ENCODE peak calls at places on chromosomes 12 and 14, in six cellular contexts. I, M, Z, P, Q and J are unnamed samples.

GRCh38 chr12:46358325-46358700 is 14.3 kb downstream of the SLC38A2 start:
- DNase-seq in I (no peak), M (no peak), Z (no peak), P (no peak), Q (no peak), J (no peak)

GRCh38 chr12:56315256-56315625 is 547 bp downstream of the CNPY2 start:
- DNase-seq in I (no peak), M (no peak), Z (peak), P (no peak), Q (no peak), J (peak)

GRCh38 chr14:24708684-24709083 is 74.7 kb upstream of the GZMB start:
- DNase-seq in I (no peak), M (no peak), Z (no peak), P (no peak), Q (no peak), J (no peak)

GRCh38 chr12:70393787-70394519 is 27.9 kb downstream of the KCNMB4 start:
- DNase-seq in I (no peak), M (no peak), Z (no peak), P (no peak), Q (no peak), J (no peak)

GRCh38 chr14:50007123-50007903 is 109.1 kb downstream of the VCPKMT start:
- DNase-seq in I (no peak), M (no peak), Z (no peak), P (no peak), Q (no peak), J (no peak)

GRCh38 chr14:22319526-22320352 is 269.3 kb downstream of the DAD1 start:
- DNase-seq in I (no peak), M (peak), Z (peak), P (no peak), Q (no peak), J (peak)

GRCh38 chr12:64611430-64612286 is 1.4 kb downstream of the RASSF3 start:
- DNase-seq in I (no peak), M (no peak), Z (peak), P (no peak), Q (no peak), J (peak)

GRCh38 chr14:96136361-96136760 is 68.3 kb upstream of the BDKRB2 start:
- DNase-seq in I (no peak), M (peak), Z (no peak), P (no peak), Q (no peak), J (no peak)

GRCh38 chr12:115374480-115375187 is 690.7 kb upstream of the TBX3 start:
- DNase-seq in I (no peak), M (no peak), Z (no peak), P (no peak), Q (no peak), J (no peak)

GRCh38 chr12:4379410-4379809 is at the start of gene FGF23:
- DNase-seq in I (no peak), M (no peak), Z (peak), P (no peak), Q (no peak), J (no peak)

GRCh38 chr12:132489078-132489601 is 811 bp upstream of the FBRSL1 start:
- DNase-seq in I (no peak), M (no peak), Z (peak), P (no peak), Q (peak), J (peak)

GRCh38 chr12:94566345-94566744 is 84.0 kb downstream of the TMCC3 start:
- DNase-seq in I (no peak), M (no peak), Z (no peak), P (no peak), Q (no peak), J (no peak)

GRCh38 chr12:124947013-124947412 is 32.6 kb upstream of the UBC start:
- DNase-seq in I (no peak), M (no peak), Z (no peak), P (no peak), Q (no peak), J (no peak)

GRCh38 chr14:96423446-96424103 is 31.6 kb downstream of the AK7 start:
- DNase-seq in I (no peak), M (no peak), Z (no peak), P (no peak), Q (no peak), J (no peak)

GRCh38 chr14:77470192-77470870 is 12.4 kb downstream of the AHSA1 start:
- DNase-seq in I (no peak), M (no peak), Z (no peak), P (no peak), Q (no peak), J (peak)

GRCh38 chr14:81343166-81343565 is 57.0 kb downstream of the STON2 start:
- DNase-seq in I (no peak), M (no peak), Z (no peak), P (no peak), Q (no peak), J (no peak)

GRCh38 chr12:2244013-2244861 is 191.4 kb downstream of the CACNA1C start:
- DNase-seq in I (no peak), M (no peak), Z (no peak), P (peak), Q (no peak), J (no peak)

GRCh38 chr14:56810341-56810740 is at the start of gene OTX2:
- DNase-seq in I (no peak), M (no peak), Z (peak), P (no peak), Q (no peak), J (no peak)

GRCh38 chr12:53267309-53268008 is 640 bp upstream of the ESPL1 start:
- DNase-seq in I (no peak), M (no peak), Z (no peak), P (no peak), Q (no peak), J (no peak)

GRCh38 chr12:54131641-54132280 is 57.0 kb downstream of the SMUG1 start:
- DNase-seq in I (no peak), M (no peak), Z (peak), P (no peak), Q (no peak), J (no peak)